ENCODE peak calls at places on chromosome 19, in six cellular contexts. N is stimulated activated CD8-positive, alpha-beta memory T cell treated with anti-CD3 and anti-CD28 coated beads, Interleukin-15, amount 100 ng/mL, for 4 hours; K is NCI-H1436; B is DMS153; Z is HS-27A; J is T-helper 1 cell. G is an unnamed sample.

GRCh38 chr19:497861-498590 is 1.7 kb downstream of the MADCAM1 start:
- DNase-seq in N (no peak), K (no peak), B (no peak), Z (no peak), J (no peak), G (no peak)

GRCh38 chr19:16141043-16141442 is 2.4 kb upstream of the HSH2D start:
- DNase-seq in N (no peak), K (no peak), B (no peak), Z (no peak), J (no peak), G (no peak)

GRCh38 chr19:13463296-13463695 is 43.0 kb downstream of the CACNA1A start:
- DNase-seq in N (no peak), K (no peak), B (no peak), Z (no peak), J (no peak), G (peak; percentile 4)

GRCh38 chr19:16143399-16144215 is at the start of gene HSH2D:
- DNase-seq in N (peak; percentile 69), K (peak; percentile 77), B (peak; percentile 86), Z (no peak), J (peak; percentile 69), G (no peak)

GRCh38 chr19:27675771-27676170 is 1537.2 kb downstream of the UQCRFS1 start:
- DNase-seq in N (no peak), K (no peak), B (no peak), Z (no peak), J (no peak), G (no peak)

GRCh38 chr19:5149508-5149907 is 180.6 kb downstream of the KDM4B start:
- DNase-seq in N (no peak), K (no peak), B (no peak), Z (no peak), J (no peak), G (no peak)

GRCh38 chr19:47618771-47619170 is 9.8 kb downstream of the BICRA start:
- DNase-seq in N (no peak), K (no peak), B (no peak), Z (no peak), J (no peak), G (no peak)

GRCh38 chr19:8600064-8600463 is 10.5 kb downstream of the ADAMTS10 start:
- DNase-seq in N (no peak), K (no peak), B (no peak), Z (no peak), J (no peak), G (no peak)

GRCh38 chr19:17339088-17339741 is 1.9 kb downstream of the GTPBP3 start:
- DNase-seq in N (no peak), K (no peak), B (no peak), Z (no peak), J (no peak), G (no peak)

GRCh38 chr19:45424191-45425058 is 708 bp upstream of the ERCC1 start:
- DNase-seq in N (no peak), K (no peak), B (peak; percentile 44), Z (peak; percentile 94), J (no peak), G (peak; percentile 96)

GRCh38 chr19:45768644-45769053 is 403 bp downstream of the SIX5 start:
- DNase-seq in N (no peak), K (no peak), B (no peak), Z (no peak), J (peak; percentile 33), G (peak; percentile 63)

GRCh38 chr19:45558399-45558878 is 26.2 kb downstream of the OPA3 start:
- DNase-seq in N (peak; percentile 50), K (peak; percentile 19), B (no peak), Z (no peak), J (peak; percentile 57), G (peak; percentile 50)